ENCODE peak calls at places on chromosomes 6 and 20, in six cellular contexts. I is neuronal stem cell; Z is upper lobe of right lung; M is CD8-positive, alpha-beta memory T cell; T is uterus; B is heart left ventricle. U is an unnamed sample. For H3K4me1, the result is how much of the 10 kb centered on the place peaks cover.

GRCh38 chr6:111711476-111711875 is 105.8 kb upstream of the TRAF3IP2 start:
- DNase-seq in I (no peak), Z (no peak), M (no peak), T (no peak), B (peak), U (no peak)

GRCh38 chr20:13288357-13288756 is 67.3 kb downstream of the ISM1 start:
- DNase-seq in I (no peak), Z (no peak), M (no peak), T (no peak), B (no peak), U (no peak)

GRCh38 chr6:133214267-133214666 is 26.9 kb upstream of the EYA4 start:
- DNase-seq in I (no peak), Z (no peak), M (no peak), T (no peak), B (no peak), U (no peak)

GRCh38 chr6:7881765-7882500 is 28.7 kb downstream of the TXNDC5 start:
- DNase-seq in I (no peak), Z (no peak), M (no peak), T (no peak), B (no peak), U (no peak)

GRCh38 chr20:15895126-15895525 is 678.1 kb downstream of the KIF16B start:
- DNase-seq in I (no peak), Z (no peak), M (no peak), T (no peak), B (no peak), U (no peak)

GRCh38 chr20:25508083-25508770 is 77.1 kb downstream of the NINL start:
- DNase-seq in I (no peak), Z (no peak), M (no peak), T (no peak), B (no peak), U (no peak)

GRCh38 chr6:113635222-113635970 is 221.7 kb upstream of the MARCKS start:
- DNase-seq in I (no peak), Z (no peak), M (no peak), T (no peak), B (no peak), U (no peak)

GRCh38 chr6:41073968-41074691 is 1.4 kb downstream of the NFYA start:
- DNase-seq in I (no peak), Z (no peak), M (peak), T (no peak), B (no peak), U (no peak)

GRCh38 chr6:12163149-12163548 is 127.0 kb upstream of the EDN1 start:
- DNase-seq in I (no peak), Z (no peak), M (peak), T (no peak), B (no peak), U (no peak)

GRCh38 chr6:79570129-79570801 is 33.0 kb upstream of the LCA5 start:
- DNase-seq in I (no peak), Z (no peak), M (no peak), T (peak), B (no peak), U (peak)

GRCh38 chr20:62050166-62051120 is 15.2 kb downstream of the TAF4 start:
- DNase-seq in I (no peak), Z (peak), M (no peak), T (no peak), B (no peak), U (no peak)

GRCh38 chr6:167700199-167700598 is 126.5 kb upstream of the AFDN start:
- DNase-seq in I (no peak), Z (peak), M (no peak), T (no peak), B (no peak), U (no peak)

GRCh38 chr6:90347411-90347841 is 50.8 kb upstream of the BACH2 start:
- DNase-seq in I (no peak), Z (no peak), M (no peak), T (no peak), B (no peak), U (no peak)

GRCh38 chr20:41179961-41180360 is 42.6 kb downstream of the PLCG1 start:
- DNase-seq in I (no peak), Z (no peak), M (no peak), T (no peak), B (no peak), U (no peak)

GRCh38 chr20:50379049-50379990 is 130.9 kb upstream of the PTPN1 start:
- DNase-seq in I (no peak), Z (peak), M (no peak), T (peak), B (peak), U (no peak)

GRCh38 chr20:3890999-3891929 is 2.1 kb downstream of the PANK2 start:
- DNase-seq in I (no peak), Z (peak), M (no peak), T (no peak), B (no peak), U (no peak)
- H3K4me1 ChIP-seq in I (under half), Z (half or more), M (half or more), T (under half), B (half or more), U (under half)

DNA sequence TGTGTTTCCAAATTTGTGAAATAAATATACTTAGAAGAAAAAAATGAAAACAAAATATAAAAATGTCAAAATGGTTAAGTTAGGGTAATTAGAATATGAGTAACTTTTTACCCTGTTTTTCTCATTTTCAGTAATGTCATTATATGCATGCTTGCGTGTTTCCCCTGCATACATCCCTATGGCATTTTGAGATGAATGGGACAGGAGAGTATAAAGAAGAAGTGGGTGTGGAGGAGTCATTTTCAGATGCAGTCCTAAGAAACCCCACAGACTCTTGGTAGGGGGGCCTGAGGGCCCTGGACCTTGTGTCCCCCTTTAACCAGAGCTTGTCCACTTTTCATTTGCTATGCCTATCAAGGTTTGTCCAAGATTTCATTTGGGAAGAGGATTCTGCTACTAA is 77.2 kb downstream of the FOXO3 start:
- DNase-seq in I (no peak), Z (no peak), M (no peak), T (no peak), B (no peak), U (no peak)
- H3K4me1 ChIP-seq in I (under half), Z (under half), M (under half), T (under half), B (under half), U (under half)

DNA sequence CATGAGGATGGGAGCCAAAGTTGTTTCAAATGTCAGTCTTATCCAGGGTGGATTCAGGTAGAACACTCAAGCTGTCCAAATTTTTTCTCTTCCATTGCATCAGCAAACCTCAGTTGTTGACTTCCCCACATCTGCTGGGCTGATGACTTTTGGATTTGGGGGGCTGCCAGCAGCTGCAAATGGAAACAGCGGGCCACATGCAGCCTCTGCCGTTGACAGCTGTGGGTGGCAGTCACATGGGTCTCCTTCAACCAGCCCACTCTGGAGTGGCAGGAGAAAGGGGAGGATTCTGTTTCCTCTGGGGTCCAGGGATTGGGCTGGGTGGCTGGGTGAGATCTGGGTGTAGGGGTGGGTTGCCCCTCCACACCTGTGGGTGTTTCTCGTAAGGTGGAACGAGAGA is 5.8 kb upstream of the MLN start:
- DNase-seq in I (no peak), Z (no peak), M (no peak), T (no peak), B (no peak), U (no peak)
- H3K4me1 ChIP-seq in I (under half), Z (under half), M (under half), T (under half), B (under half), U (under half)

GRCh38 chr6:14673201-14673600 is 555.6 kb downstream of the CD83 start:
- DNase-seq in I (no peak), Z (no peak), M (no peak), T (no peak), B (no peak), U (no peak)
- H3K4me1 ChIP-seq in I (under half), Z (under half), M (under half), T (under half), B (under half), U (under half)

GRCh38 chr20:32477594-32478512 is 107.3 kb downstream of the NOL4L start:
- DNase-seq in I (no peak), Z (no peak), M (no peak), T (no peak), B (no peak), U (no peak)
- H3K4me1 ChIP-seq in I (half or more), Z (half or more), M (under half), T (under half), B (half or more), U (under half)

DNA sequence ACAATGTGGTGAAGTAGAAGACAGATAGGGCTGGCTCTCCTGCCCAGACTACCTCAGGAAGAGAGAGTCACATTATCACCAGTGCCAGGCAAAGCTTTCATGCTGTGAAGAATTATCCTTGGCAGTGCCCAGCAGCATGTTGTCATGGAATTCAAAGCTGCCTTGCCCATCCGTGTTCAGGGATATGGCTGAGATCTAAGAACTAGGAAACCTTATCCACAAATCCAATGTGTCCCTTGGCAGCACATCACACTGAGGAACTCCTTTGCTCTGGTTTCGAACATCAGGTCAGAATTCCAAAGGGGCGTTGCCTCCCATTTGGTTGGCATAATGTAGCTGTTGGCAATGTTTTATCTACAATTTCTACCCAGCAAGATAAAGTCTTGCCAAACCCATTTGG is 52.7 kb downstream of the ADGRF1 start:
- DNase-seq in I (no peak), Z (no peak), M (no peak), T (peak), B (no peak), U (no peak)
- H3K4me1 ChIP-seq in I (under half), Z (under half), M (under half), T (under half), B (under half), U (under half)

DNA sequence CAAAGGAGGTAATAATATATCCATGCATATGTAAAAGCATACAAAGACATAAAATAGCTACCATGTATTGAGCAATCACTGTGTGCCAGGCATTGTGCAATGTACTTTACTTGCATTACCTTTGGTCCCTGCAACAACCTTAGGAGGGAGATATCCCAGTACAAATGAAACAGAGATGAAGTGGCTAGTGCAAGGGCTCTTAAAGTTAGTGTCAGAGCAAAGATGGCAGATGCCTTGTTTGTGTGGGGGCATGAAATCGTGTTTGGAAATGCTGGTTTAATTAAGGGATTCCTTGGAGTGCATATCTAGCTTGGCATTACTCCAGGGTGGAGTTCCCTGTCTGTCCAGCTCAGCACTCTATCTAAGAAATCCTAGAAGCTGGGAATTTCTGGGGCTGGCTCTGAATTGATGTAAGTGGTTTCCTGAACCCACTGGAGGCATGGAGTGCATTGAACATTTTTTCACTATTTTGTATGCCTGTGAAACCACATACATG is 9.8 kb downstream of the PAQR8 start:
- DNase-seq in I (no peak), Z (no peak), M (no peak), T (no peak), B (no peak), U (no peak)
- H3K4me1 ChIP-seq in I (under half), Z (under half), M (under half), T (under half), B (under half), U (under half)

DNA sequence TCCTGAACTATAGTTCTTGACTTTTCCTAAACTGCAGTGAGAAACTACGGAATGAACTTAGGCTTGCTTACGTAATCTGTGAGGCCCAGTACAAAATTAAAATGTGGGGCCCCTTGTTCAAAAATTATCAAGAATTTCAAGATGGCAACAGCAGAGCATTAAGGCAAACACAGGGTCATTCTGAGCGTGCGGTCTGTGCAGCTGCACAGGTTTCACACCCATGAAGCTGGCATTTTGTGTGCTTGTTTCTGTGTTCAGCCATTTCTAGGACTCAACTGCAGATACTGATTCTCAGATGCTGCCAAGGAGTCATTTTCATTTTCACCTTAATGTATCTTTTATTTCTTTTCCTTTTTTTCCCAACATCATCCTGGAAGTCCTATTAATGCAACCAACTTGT is 49.6 kb upstream of the HBS1L start:
- DNase-seq in I (no peak), Z (no peak), M (no peak), T (no peak), B (no peak), U (no peak)
- H3K4me1 ChIP-seq in I (under half), Z (under half), M (under half), T (under half), B (under half), U (under half)